ENCODE peak calls at places on chromosomes 4 and X, in six cellular contexts. L is anterior cingulate cortex; B is stimulated activated CD4-positive, alpha-beta T cell treated with anti-CD3 and anti-CD28 coated beads, Interleukin-4, amount 100 ng/mL, for 24 hours; G is NCI-H69; J is NCI-H82; A is activated naive CD4-positive, alpha-beta T cell treated with anti-CD3 and anti-CD28 coated beads, Interleukin-2, amount 10 ng/mL, durations not matched to agents 7 days and 5 days. X is an unnamed sample.

GRCh38 chr4:113784497-113785254 is 23.1 kb upstream of the CAMK2D start:
- DNase-seq in A (no peak), G (no peak), J (no peak), L (no peak), B (no peak), X (no peak)

GRCh38 chr4:4981427-4981826 is 37.8 kb downstream of the CYTL1 start:
- DNase-seq in A (no peak), G (no peak), B (no peak), J (no peak), L (no peak), X (no peak)

GRCh38 chr4:40908297-40908696 is 158.5 kb downstream of the NSUN7 start:
- DNase-seq in A (no peak), G (no peak), B (no peak), L (no peak), J (no peak), X (no peak)

GRCh38 chr4:48752726-48753125 is 27.4 kb downstream of the FRYL start:
- DNase-seq in J (peak; percentile 14), G (no peak), B (no peak), A (no peak), L (no peak), X (no peak)

GRCh38 chr4:20652226-20652836 is 47.9 kb upstream of the PACRGL start:
- DNase-seq in B (no peak), A (no peak), J (no peak), G (peak; percentile 31), L (no peak), X (no peak)

GRCh38 chr4:186685744-186686143 is 37.9 kb downstream of the FAT1 start:
- DNase-seq in A (no peak), B (no peak), L (no peak), J (no peak), G (peak; percentile 31), X (no peak)

GRCh38 chrX:50769389-50770063 is 44.5 kb downstream of the SHROOM4 start:
- DNase-seq in G (peak; percentile 0), J (no peak), A (no peak), B (no peak), L (peak; percentile 31), X (peak; percentile 67)

GRCh38 chr4:77453911-77454310 is 151.7 kb upstream of the CXCL13 start:
- DNase-seq in G (no peak), J (no peak), B (no peak), L (no peak), A (no peak), X (no peak)

GRCh38 chr4:16025268-16025667 is 58.6 kb downstream of the PROM1 start:
- DNase-seq in A (no peak), L (no peak), G (no peak), J (no peak), B (no peak), X (no peak)

X was measured in midbrain.